ENCODE peak calls at places on chromosomes 3 and 15, in nine cellular contexts. D, N, H, F, M, C, W, L and G are unnamed samples. For H3K36me3 and H3K27me3, the result is how much of the 10 kb centered on the place peaks cover.

GRCh38 chr3:46505953-46506352 is 8.2 kb downstream of the RTP3 start:
- DNase-seq in D (no peak), F (no peak), M (no peak), C (no peak), W (no peak), H (no peak), L (no peak), N (no peak), G (no peak)

GRCh38 chr3:171129827-171130226 is 103.3 kb upstream of the SLC2A2 start:
- DNase-seq in C (peak), M (no peak), D (no peak), W (no peak), N (no peak), F (no peak), H (no peak), L (no peak), G (peak)

GRCh38 chr15:31435256-31435781 is 108.7 kb downstream of the KLF13 start:
- DNase-seq in H (peak), N (peak), L (peak), W (peak), F (peak), M (peak), C (peak), D (peak), G (peak)

GRCh38 chr15:81288616-81289015 is 35.3 kb downstream of the STARD5 start:
- DNase-seq in M (no peak), F (no peak), W (no peak), C (no peak), H (no peak), L (no peak), D (no peak), N (no peak), G (no peak)

GRCh38 chr3:55673764-55674163 is 186.7 kb upstream of the WNT5A start:
- DNase-seq in M (peak), L (no peak), W (no peak), D (no peak), H (no peak), F (no peak), N (no peak), C (no peak), G (no peak)

GRCh38 chr15:82575335-82575734 is 35.1 kb upstream of the RPS17 start:
- DNase-seq in N (no peak), H (no peak), D (no peak), M (no peak), C (no peak), L (no peak), W (no peak), F (no peak), G (no peak)

GRCh38 chr3:178434206-178434805 is 101.9 kb upstream of the KCNMB2 start:
- DNase-seq in W (no peak), M (no peak), C (no peak), L (no peak), F (no peak), N (peak), D (no peak), H (no peak), G (no peak)

GRCh38 chr3:140708815-140709214 is 31.0 kb downstream of the TRIM42 start:
- DNase-seq in H (no peak), M (no peak), D (no peak), N (no peak), L (no peak), W (no peak), F (no peak), C (no peak), G (no peak)

GRCh38 chr15:50876989-50877360 is 31.5 kb upstream of the AP4E1 start:
- DNase-seq in N (peak), M (peak), C (peak), L (peak), H (peak), W (no peak), F (peak), D (no peak), G (peak)

GRCh38 chr3:142609136-142609535 is 12.9 kb downstream of the PLS1 start:
- DNase-seq in W (no peak), N (no peak), M (no peak), H (no peak), F (no peak), C (no peak), L (no peak), D (no peak), G (no peak)

GRCh38 chr15:51750942-51751686 is at the start of gene TMOD2:
- DNase-seq in C (no peak), D (peak), L (peak), H (peak), F (peak), N (no peak), W (peak), M (peak), G (no peak)

GRCh38 chr3:150429767-150430166 is 21.7 kb downstream of the TSC22D2 start:
- DNase-seq in L (no peak), N (no peak), H (no peak), C (no peak), F (no peak), D (no peak), M (no peak), W (no peak), G (no peak)
- H3K36me3 ChIP-seq in L (under half), N (under half), H (under half), C (under half), F (under half), D (under half), M (under half), W (under half), G (under half)

DNA sequence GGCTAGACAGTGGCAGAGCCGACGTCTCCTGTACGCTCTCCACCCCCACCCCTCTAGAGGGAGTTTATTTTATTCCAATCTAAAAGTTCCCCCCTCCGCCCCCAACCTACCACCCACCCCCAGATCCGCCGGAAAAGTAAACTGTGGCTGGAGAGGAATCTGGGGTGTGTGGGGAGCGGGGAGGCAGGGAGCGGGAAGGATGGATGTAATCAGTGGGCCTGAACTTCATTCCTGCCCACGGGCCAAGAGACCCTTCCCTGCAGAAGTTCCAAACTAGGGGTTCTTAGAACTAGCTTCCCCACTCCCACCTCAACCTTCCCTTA is 547 bp upstream of the CSRNP1 start:
- DNase-seq in H (no peak), L (no peak), F (no peak), C (no peak), D (no peak), M (no peak), N (no peak), W (no peak), G (no peak)
- H3K4me3 ChIP-seq in H (peak), L (peak), F (peak), C (no peak), D (peak), M (peak), N (peak), W (peak), G (peak)

DNA sequence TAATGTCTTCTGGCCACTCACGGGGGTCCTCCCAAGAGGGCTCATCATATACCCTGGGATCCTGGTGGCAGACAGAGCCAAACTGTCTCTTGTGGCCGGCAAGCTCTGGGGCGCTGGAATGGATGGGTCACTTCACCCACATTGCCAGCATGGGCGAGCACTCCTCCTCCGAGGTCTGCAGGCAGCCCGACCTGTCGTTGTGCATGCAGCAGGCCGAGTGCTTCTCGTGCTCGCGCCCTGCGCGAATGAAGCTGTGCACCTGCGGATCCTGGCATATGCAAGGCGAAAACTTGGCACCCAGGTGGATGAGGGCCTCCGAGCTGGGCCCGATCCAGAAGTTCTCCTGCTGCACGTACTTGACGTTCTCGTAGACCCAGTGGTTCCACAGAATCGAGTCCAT is 33.6 kb upstream of the GRIP2 start:
- DNase-seq in D (no peak), F (no peak), C (no peak), W (no peak), N (no peak), H (no peak), M (no peak), L (no peak), G (no peak)
- H3K27me3 ChIP-seq in D (under half), F (under half), C (under half), W (under half), N (under half), H (under half), M (under half), L (under half), G (under half)

DNA sequence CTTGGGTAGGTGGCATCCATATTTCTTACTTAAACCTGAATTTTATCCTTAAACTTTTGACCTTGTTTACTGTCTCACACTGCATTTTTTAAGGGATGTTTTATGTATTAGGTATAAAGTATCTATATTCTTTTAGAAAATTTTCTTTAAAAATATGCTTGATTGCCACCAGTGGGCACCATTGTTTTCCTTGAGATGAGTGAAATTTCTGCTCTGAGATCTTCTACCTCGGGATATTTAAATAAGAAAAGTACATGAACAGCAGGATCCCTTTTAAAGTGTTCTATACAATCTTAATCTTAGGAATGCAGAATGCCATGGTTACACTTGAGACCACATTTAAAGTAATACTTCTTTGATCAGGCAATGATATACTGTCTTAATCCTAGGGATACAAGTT is 108.7 kb downstream of the SLMAP start:
- DNase-seq in H (no peak), L (no peak), D (no peak), F (no peak), N (peak), W (no peak), M (no peak), C (no peak), G (peak)
- H3K36me3 ChIP-seq in H (under half), L (under half), D (under half), F (under half), N (under half), W (half or more), M (under half), C (under half), G (under half)

GRCh38 chr3:29281265-29282228 is 676 bp downstream of the RBMS3 start:
- DNase-seq in L (peak), N (peak), D (no peak), C (peak), H (peak), M (no peak), F (peak), W (no peak), G (peak)

GRCh38 chr3:29283739-29284138 is 2.9 kb downstream of the RBMS3 start:
- DNase-seq in F (no peak), M (no peak), H (no peak), C (no peak), D (no peak), W (no peak), L (no peak), N (no peak), G (no peak)

GRCh38 chr3:29282431-29283296 is 1.8 kb downstream of the RBMS3 start:
- DNase-seq in C (peak), N (peak), F (no peak), L (no peak), H (peak), M (no peak), W (no peak), D (no peak), G (peak)

GRCh38 chr3:29284578-29284977 is 3.7 kb downstream of the RBMS3 start:
- DNase-seq in N (peak), F (no peak), M (no peak), W (no peak), L (no peak), H (no peak), C (no peak), D (no peak), G (no peak)

DNA sequence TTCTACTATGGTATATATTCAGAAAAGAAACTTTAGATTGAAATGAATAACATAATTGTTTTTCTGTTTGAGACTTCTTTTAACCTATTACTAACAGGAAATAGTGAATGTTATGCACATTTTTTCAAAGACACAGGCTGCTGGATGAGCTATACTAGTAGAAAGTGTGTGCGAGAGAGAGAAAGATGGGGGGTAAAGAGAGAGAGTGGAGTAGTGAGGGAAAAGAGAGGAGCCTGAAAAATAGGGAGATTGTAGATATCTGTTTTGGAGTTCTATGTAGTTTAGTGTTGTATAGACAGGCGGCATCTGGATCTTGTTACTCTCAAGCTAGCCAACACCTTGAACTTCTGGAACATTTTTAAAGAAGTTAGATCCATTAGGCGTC is 2.4 kb downstream of the RBMS3 start:
- DNase-seq in N (no peak), F (no peak), M (no peak), W (no peak), D (no peak), H (no peak), C (peak), L (no peak), G (no peak)
- H3K4me3 ChIP-seq in N (peak), F (peak), M (peak), W (peak), D (peak), H (no peak), C (peak), L (peak), G (peak)

DNA sequence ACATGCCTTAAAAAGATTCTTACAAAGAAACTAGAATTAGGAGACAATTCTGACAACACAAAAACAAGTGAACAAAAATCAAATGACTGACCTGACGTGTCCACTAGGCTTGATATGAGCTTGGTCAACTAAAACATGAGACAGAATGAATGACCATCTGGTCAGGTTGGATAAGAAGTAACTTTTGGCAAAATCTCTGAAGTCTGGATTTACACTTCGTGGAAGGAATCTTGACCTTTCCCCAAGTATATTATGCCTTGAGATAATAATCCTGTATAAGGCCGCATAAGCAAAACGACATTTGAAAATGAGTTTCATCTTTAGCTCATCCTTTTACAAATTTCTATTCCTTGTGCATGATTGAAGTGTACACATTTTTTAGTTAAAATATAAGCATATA is 1.1 kb upstream of the TF start:
- DNase-seq in N (no peak), D (no peak), M (no peak), L (no peak), C (no peak), H (no peak), F (no peak), W (no peak), G (no peak)
- H3K27me3 ChIP-seq in N (under half), D (under half), M (under half), L (under half), C (under half), H (under half), F (under half), W (under half), G (under half)

DNA sequence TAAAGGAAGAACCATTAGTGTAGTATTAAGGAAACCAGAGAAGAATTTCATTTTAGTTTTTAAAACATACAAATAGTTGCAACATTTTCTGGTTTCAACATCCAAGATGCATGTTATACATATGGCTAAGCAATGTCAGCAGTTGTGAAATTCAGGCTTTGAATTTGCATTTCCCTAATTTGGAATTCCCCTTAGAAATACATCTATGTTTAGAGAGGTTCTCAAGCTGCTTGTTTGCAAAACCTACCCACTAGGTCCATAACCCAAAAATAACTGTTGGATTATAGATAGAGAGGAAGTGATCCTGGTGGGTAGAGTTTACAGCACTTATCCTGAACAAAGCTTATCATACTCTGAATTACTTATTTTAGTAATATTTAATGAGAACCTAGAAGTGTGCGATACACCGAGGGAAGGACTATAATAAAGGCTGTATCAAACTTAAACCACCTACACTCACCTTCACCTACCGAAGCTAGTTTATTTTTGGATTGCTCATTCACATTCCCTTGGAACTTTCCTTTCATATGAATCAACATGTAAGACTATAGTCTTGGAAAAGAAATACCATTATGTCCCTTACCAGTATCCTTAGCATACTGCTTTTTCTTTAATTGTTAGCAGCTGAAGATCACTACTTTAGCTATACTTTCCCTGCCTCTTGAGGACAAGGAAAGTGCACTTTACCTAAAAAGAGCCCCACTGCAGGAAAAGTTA is 60.6 kb downstream of the CHAC1 start:
- DNase-seq in C (no peak), M (no peak), N (no peak), F (no peak), H (no peak), D (no peak), L (peak), W (no peak), G (no peak)
- H3K36me3 ChIP-seq in C (under half), M (under half), N (under half), F (under half), H (under half), D (under half), L (under half), W (half or more), G (under half)

DNA sequence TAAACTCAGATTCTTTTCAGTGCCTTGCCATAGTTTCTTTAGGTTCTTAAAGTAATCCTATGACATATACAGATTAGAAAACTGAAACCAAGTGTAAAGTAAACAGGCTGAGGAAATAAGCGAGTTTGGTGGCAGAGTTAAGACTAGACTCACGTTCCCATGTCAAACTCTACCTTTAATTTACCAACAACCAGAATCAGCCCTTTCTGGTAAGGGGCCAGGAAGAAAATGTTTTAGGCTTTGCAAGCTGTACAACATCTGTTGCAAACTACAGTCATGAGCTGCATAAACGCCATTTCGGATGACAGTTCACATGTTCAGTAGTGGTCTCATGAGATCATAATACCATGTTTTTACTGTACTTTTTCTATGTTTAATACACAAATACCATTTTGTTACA is 128.0 kb upstream of the PRICKLE2 start:
- DNase-seq in M (no peak), D (no peak), C (peak), W (no peak), L (no peak), H (no peak), N (peak), F (no peak), G (no peak)
- H3K4me3 ChIP-seq in M (no peak), D (no peak), C (no peak), W (no peak), L (no peak), H (no peak), N (no peak), F (no peak), G (no peak)

GRCh38 chr3:186680869-186681268 is 15.1 kb downstream of the HRG start:
- DNase-seq in W (no peak), N (peak), L (no peak), D (no peak), H (no peak), C (no peak), M (no peak), F (no peak), G (no peak)

GRCh38 chr3:186679151-186679550 is 13.3 kb downstream of the HRG start:
- DNase-seq in L (no peak), W (no peak), C (no peak), N (no peak), H (no peak), D (no peak), M (no peak), F (no peak), G (no peak)

GRCh38 chr3:186678604-186679003 is 12.8 kb downstream of the HRG start:
- DNase-seq in H (no peak), F (no peak), L (no peak), M (no peak), D (no peak), C (no peak), N (no peak), W (no peak), G (no peak)

GRCh38 chr3:186683996-186684395 is 18.2 kb downstream of the HRG start:
- DNase-seq in L (no peak), N (peak), F (no peak), C (no peak), W (no peak), M (no peak), D (no peak), H (peak), G (no peak)

GRCh38 chr3:186682734-186683133 is 16.9 kb downstream of the HRG start:
- DNase-seq in L (no peak), N (peak), D (no peak), C (no peak), W (no peak), H (no peak), M (no peak), F (no peak), G (no peak)
- H3K27me3 ChIP-seq in L (under half), N (under half), D (under half), C (under half), W (under half), H (under half), M (under half), F (under half), G (under half)